ENCODE peak calls at places on chromosome 18, in four cellular contexts. Q is HepG2, N is K562, A is GM12878. P is an unnamed sample.

GRCh38 chr18:34528177-34528576 is 181.9 kb upstream of the DTNA start:
- DNase-seq in Q (no peak), N (no peak), A (no peak), P (no peak)

GRCh38 chr18:53947092-53947640 is 277.3 kb downstream of the MBD2 start:
- DNase-seq in Q (peak), N (no peak), A (no peak), P (no peak)

GRCh38 chr18:57050314-57050949 is 96.5 kb upstream of the BOD1L2 start:
- DNase-seq in Q (peak), N (no peak), A (no peak), P (no peak)

GRCh38 chr18:35174093-35174731 is 66.6 kb upstream of the ZNF397 start:
- DNase-seq in Q (no peak), N (peak), A (peak), P (no peak)

GRCh38 chr18:27017901-27018500 is 152.5 kb upstream of the AQP4 start:
- DNase-seq in Q (peak), N (no peak), A (no peak), P (no peak)

GRCh38 chr18:34659579-34660517 is 50.2 kb upstream of the DTNA start:
- DNase-seq in Q (peak), N (no peak), A (no peak), P (peak)

GRCh38 chr18:13915973-13916372 is 637 bp upstream of the MC2R start:
- DNase-seq in Q (peak), N (no peak), A (no peak), P (no peak)

GRCh38 chr18:48732767-48733424 is 194.1 kb downstream of the CTIF start:
- DNase-seq in Q (no peak), N (peak), A (no peak), P (no peak)

GRCh38 chr18:21295101-21295500 is 53.1 kb downstream of the GREB1L start:
- DNase-seq in Q (no peak), N (no peak), A (no peak), P (no peak)

GRCh38 chr18:23211146-23211545 is 75.9 kb downstream of the CABLES1 start:
- DNase-seq in Q (no peak), N (no peak), A (no peak), P (no peak)

GRCh38 chr18:75267643-75268184 is 57.1 kb downstream of the TSHZ1 start:
- DNase-seq in Q (no peak), N (no peak), A (peak), P (no peak)

GRCh38 chr18:75477913-75478312 is 50.4 kb upstream of the SMIM21 start:
- DNase-seq in Q (no peak), N (no peak), A (no peak), P (peak)

GRCh38 chr18:22504665-22505064 is 87.0 kb upstream of the CTAGE1 start:
- DNase-seq in Q (no peak), N (no peak), A (no peak), P (no peak)

GRCh38 chr18:77344777-77345507 is 95.3 kb downstream of the GALR1 start:
- DNase-seq in Q (no peak), N (no peak), A (no peak), P (no peak)

GRCh38 chr18:57970356-57971095 is 73.5 kb upstream of the NEDD4L start:
- DNase-seq in Q (peak), N (peak), A (no peak), P (no peak)

GRCh38 chr18:29430416-29430815 is 1253.5 kb upstream of the CDH2 start:
- DNase-seq in Q (no peak), N (no peak), A (no peak), P (no peak)

GRCh38 chr18:41073372-41073954 is 881.6 kb upstream of the PIK3C3 start:
- DNase-seq in Q (no peak), N (no peak), A (no peak), P (no peak)

GRCh38 chr18:5104246-5104645 is 92.8 kb downstream of the AKAIN1 start:
- DNase-seq in Q (no peak), N (no peak), A (no peak), P (no peak)

GRCh38 chr18:5311273-5312009 is 15.9 kb upstream of the ZBTB14 start:
- DNase-seq in Q (no peak), N (no peak), A (no peak), P (no peak)

GRCh38 chr18:56315363-56315762 is 323.0 kb downstream of the TXNL1 start:
- DNase-seq in Q (no peak), N (no peak), A (no peak), P (no peak)

GRCh38 chr18:52766002-52766540 is 426.1 kb downstream of the DCC start:
- DNase-seq in Q (no peak), N (no peak), A (no peak), P (no peak)

GRCh38 chr18:67109535-67109934 is 407.0 kb downstream of the DSEL start:
- DNase-seq in Q (no peak), N (no peak), A (no peak), P (no peak)

GRCh38 chr18:12408247-12408869 is 629 bp downstream of the PRELID3A start:
- DNase-seq in Q (no peak), N (no peak), A (no peak), P (no peak)

GRCh38 chr18:77099501-77100370 is 32.8 kb downstream of the MBP start:
- DNase-seq in Q (no peak), N (no peak), A (no peak), P (no peak)

GRCh38 chr18:2451556-2451955 is 119.7 kb downstream of the METTL4 start:
- DNase-seq in Q (no peak), N (no peak), A (no peak), P (no peak)

GRCh38 chr18:30439174-30439573 is 603.4 kb downstream of the DSC3 start:
- DNase-seq in Q (no peak), N (peak), A (no peak), P (no peak)

GRCh38 chr18:48816554-48816953 is 134.2 kb downstream of the SMAD7 start:
- DNase-seq in Q (no peak), N (no peak), A (no peak), P (no peak)

GRCh38 chr18:29418136-29418535 is 1241.2 kb upstream of the CDH2 start:
- DNase-seq in Q (no peak), N (no peak), A (no peak), P (no peak)

GRCh38 chr18:57698571-57699276 is 77.1 kb upstream of the NARS1 start:
- DNase-seq in Q (no peak), N (no peak), A (no peak), P (peak)

GRCh38 chr18:56615738-56616520 is 22.5 kb downstream of the TXNL1 start:
- DNase-seq in Q (no peak), N (no peak), A (no peak), P (no peak)

GRCh38 chr18:58362027-58362575 is 266.8 kb downstream of the ALPK2 start:
- DNase-seq in Q (no peak), N (no peak), A (no peak), P (no peak)

GRCh38 chr18:77052656-77053309 is 79.8 kb downstream of the MBP start:
- DNase-seq in Q (no peak), N (no peak), A (no peak), P (no peak)

GRCh38 chr18:2304378-2305175 is 266.7 kb downstream of the METTL4 start:
- DNase-seq in Q (no peak), N (no peak), A (no peak), P (peak)

GRCh38 chr18:67608909-67609308 is 92.4 kb upstream of the DSEL start:
- DNase-seq in Q (no peak), N (no peak), A (no peak), P (no peak)

GRCh38 chr18:79560861-79561210 is 118.8 kb upstream of the CTDP1 start:
- DNase-seq in Q (no peak), N (no peak), A (no peak), P (no peak)

GRCh38 chr18:79567481-79568147 is 112.0 kb upstream of the CTDP1 start:
- DNase-seq in Q (no peak), N (no peak), A (no peak), P (no peak)

GRCh38 chr18:79564441-79564840 is 115.2 kb upstream of the CTDP1 start:
- DNase-seq in Q (no peak), N (no peak), A (no peak), P (no peak)

GRCh38 chr18:79566841-79567370 is 112.7 kb upstream of the CTDP1 start:
- DNase-seq in Q (no peak), N (no peak), A (no peak), P (no peak)

GRCh38 chr18:79563949-79564348 is 115.7 kb upstream of the CTDP1 start:
- DNase-seq in Q (no peak), N (no peak), A (no peak), P (no peak)
- TF ChIP-seq JUND in Q (no peak), N (no peak), A (no peak), P (no peak)

GRCh38 chr18:51619283-51619682 is 421.8 kb upstream of the MEX3C start:
- DNase-seq in Q (no peak), N (no peak), A (no peak), P (no peak)

GRCh38 chr18:51622676-51623075 is 425.2 kb upstream of the MEX3C start:
- DNase-seq in Q (no peak), N (no peak), A (no peak), P (no peak)

GRCh38 chr18:51623653-51624052 is 426.2 kb upstream of the MEX3C start:
- DNase-seq in Q (no peak), N (no peak), A (no peak), P (no peak)

GRCh38 chr18:51624311-51624710 is 426.8 kb upstream of the MEX3C start:
- DNase-seq in Q (no peak), N (no peak), A (no peak), P (no peak)

GRCh38 chr18:51621103-51621969 is 423.9 kb upstream of the MEX3C start:
- DNase-seq in Q (peak), N (peak), A (peak), P (peak)
- TF ChIP-seq JUND in Q (no peak), N (no peak), A (no peak), P (no peak)

DNA sequence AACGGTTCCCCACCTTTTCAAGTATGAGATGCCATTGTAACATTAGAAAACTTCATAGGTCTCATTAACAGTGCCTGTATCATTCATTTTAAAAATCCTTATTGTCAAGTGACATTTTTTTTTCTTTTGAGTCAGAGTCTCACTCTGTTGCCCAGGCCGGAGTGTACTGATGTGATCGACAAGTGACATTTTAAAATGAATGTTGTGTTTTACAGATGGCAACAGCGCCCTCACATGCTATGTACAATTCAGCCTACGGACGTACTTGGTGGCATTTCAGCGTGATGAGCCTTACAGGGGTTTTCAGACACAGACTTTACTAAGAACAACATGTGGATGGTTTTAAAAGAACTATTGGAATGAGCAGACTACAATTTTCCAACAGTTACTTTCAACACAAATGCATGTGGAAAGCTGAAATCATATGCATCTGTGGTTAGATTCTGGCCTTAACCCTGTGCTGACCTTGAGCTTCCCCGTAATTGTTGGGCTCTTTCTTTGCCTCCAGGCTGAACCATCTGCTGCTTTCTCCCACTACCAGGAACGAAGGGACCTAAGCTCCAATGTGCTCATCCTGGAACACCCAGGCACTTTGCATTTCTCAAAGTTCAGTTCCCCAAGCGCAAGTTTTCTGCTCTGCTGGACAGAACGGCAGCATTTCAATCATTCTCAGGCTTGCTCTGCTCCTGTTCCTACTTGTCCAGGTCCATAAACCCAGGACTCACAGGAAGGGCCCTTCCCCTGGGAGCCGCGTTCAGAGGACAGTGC is 119.9 kb upstream of the NDUFV2 start:
- DNase-seq in Q (peak), N (no peak), A (no peak), P (peak)
- TF ChIP-seq JUND in Q (no peak), N (peak), A (no peak), P (no peak)

GRCh38 chr18:11362856-11363255 is 213.5 kb upstream of the PIEZO2 start:
- DNase-seq in Q (no peak), N (no peak), A (no peak), P (no peak)

GRCh38 chr18:11368020-11368419 is 218.7 kb upstream of the PIEZO2 start:
- DNase-seq in Q (no peak), N (no peak), A (peak), P (no peak)

GRCh38 chr18:11366410-11366809 is 217.0 kb upstream of the PIEZO2 start:
- DNase-seq in Q (no peak), N (no peak), A (no peak), P (no peak)
- TF ChIP-seq JUND in Q (no peak), N (no peak), A (no peak), P (no peak)

DNA sequence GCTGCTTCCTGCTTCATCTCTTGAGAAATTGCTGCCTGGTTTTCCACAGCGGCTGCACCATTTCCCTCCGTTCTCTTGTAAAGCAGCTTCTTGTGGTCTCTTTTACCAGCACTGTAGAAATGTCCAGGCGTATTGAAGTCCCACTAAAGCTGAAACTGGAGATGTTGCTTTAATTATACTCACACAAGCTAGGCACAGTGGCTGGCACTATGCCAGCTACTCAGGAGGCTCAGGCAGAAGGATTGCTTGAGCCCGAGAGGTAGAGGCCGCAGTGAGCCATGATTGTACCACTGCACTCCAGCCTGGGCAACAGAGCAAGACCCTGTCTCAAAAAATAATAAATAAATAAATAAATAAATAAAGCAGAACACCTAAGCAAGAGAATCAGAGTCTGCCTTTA is 19.2 kb upstream of the ATP9B start:
- DNase-seq in Q (no peak), N (no peak), A (no peak), P (no peak)
- TF ChIP-seq JUND in Q (no peak), N (no peak), A (no peak), P (no peak)

DNA sequence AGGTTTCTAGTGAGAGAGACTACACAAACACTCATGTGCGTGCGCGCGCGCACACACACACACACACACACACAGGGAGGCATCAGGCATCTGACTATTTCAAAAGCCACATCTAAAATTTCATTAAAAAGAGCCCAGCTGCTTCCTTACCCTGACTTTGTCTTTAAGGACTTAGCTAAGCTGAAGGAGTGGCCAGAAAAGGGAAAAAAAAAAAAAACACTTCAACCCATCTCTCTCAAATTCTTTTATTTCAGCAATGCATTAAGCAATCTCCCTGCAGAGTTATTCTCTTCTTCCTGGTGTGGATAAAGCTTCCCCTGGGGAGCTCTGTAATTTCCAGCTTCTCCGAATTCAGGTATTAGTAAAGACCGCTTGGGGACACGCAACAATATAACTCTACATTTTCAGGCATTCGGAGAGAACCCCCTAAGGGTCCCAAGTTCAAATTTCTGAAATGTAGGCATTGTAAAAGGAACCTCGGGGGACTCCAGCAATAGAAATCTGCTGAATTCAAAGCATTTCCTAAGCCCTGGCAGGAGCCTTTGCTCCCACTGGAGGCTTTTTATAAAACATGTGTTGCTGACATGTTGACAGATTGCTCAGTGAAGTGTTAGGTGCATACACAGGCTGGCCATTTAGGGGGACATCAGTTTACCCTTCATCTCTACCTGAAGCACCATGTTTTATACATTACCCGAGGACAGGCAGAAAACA is 66.9 kb downstream of the ZNF521 start:
- DNase-seq in Q (no peak), N (no peak), A (no peak), P (no peak)
- TF ChIP-seq JUND in Q (no peak), N (no peak), A (no peak), P (no peak)

DNA sequence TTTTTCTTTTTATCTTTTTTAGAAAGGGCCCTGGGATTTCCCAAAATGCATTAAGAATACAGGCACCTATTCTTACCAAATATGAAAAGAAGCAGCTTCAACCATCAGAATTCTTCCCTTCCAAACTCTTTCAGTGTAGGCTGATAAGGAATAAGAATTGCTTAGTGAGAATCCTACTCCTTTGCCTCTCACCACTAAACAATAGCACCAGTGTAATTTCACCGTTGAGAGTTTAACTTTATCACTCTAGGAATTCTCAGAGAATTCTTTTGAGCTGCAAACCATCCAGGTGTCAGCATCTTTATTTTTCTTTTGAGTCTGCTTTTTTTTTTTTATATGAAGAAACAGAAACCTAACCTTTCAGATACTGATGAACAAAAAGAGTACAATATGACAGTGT is 194.9 kb downstream of the RIT2 start:
- DNase-seq in Q (no peak), N (no peak), A (no peak), P (no peak)
- TF ChIP-seq JUND in Q (no peak), N (no peak), A (no peak), P (no peak)

DNA sequence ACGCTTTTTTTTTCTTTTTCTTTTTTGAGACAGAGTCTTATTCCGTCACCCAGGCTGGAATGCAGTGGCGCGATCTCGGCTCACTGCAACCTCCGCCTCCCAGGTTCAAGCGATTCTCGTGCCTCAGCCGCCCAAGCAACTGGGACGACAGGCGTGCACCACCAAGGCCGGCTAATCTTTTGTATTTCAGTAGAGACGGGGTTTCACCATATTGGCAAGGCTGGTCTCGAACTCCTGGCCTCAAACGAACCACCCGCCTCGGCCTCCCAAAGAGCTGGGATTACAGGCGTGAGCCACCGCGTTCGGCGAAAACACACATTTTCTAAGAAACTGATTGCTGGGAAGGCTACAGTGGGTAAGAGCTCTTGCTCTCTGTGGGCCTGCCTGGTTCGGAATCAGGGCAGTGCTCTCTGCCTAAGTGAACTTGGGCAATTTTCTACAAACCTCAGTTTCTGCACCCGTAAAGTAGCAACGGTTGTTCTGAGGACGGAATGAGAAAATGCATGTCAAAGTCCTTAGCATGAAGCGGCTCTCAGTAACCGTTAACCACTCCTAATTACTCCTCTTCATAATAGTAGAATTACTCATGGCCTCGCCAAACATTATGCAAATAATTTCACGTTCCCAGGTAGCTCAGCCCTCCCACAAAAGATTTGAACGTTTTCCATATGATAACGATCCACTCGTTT is 1.0 kb upstream of the PMAIP1 start:
- DNase-seq in Q (no peak), N (no peak), A (no peak), P (no peak)
- TF ChIP-seq JUND in Q (no peak), N (no peak), A (no peak), P (no peak)

GRCh38 chr18:7684966-7685365 is 117.8 kb downstream of the PTPRM start:
- DNase-seq in Q (no peak), N (no peak), A (no peak), P (no peak)

GRCh38 chr18:7682334-7682733 is 115.2 kb downstream of the PTPRM start:
- DNase-seq in Q (no peak), N (no peak), A (no peak), P (no peak)

GRCh38 chr18:7684357-7684756 is 117.2 kb downstream of the PTPRM start:
- DNase-seq in Q (no peak), N (no peak), A (no peak), P (no peak)

GRCh38 chr18:7681261-7681660 is 114.1 kb downstream of the PTPRM start:
- DNase-seq in Q (no peak), N (no peak), A (no peak), P (no peak)

DNA sequence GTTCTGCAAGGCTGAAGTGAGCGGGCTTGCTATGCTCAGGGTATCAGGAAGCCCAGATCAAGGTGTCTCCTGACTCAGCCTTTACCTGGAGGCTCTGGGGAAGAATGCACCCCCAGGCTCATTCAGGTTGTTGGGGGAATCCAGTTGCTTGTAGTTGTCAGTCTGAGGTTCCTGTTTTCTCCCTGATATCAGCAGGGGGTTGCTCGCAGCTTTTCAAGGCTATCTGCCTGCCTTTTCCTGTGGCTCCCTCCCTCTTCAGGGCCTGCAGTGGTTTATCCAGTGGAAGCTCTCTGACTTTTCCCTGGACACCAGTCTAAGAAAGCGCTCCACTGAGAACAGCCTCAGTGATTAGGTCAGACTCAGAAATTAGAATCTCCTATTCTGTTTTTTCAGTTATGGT is 116.6 kb downstream of the PTPRM start:
- DNase-seq in Q (no peak), N (no peak), A (no peak), P (no peak)
- TF ChIP-seq JUND in Q (no peak), N (no peak), A (no peak), P (no peak)

P was measured in T47D.